ENCODE peak calls at places on chromosome 2, in five cellular contexts. G is A549, V is esophagus muscularis mucosa, U is heart left ventricle, E is suprapubic skin. F is an unnamed sample.

GRCh38 chr2:10721344-10722251 is at the start of gene ATP6V1C2:
- DNase-seq in G (no peak), V (no peak), U (no peak), E (no peak), F (peak; percentile 63)

GRCh38 chr2:124193706-124194105 is 168.6 kb downstream of the CNTNAP5 start:
- DNase-seq in G (no peak), V (no peak), U (no peak), E (no peak), F (no peak)

GRCh38 chr2:118763797-118764196 is 83.7 kb downstream of the EN1 start:
- DNase-seq in G (peak; percentile 13), V (no peak), U (no peak), E (no peak), F (no peak)

GRCh38 chr2:176931588-176932563 is 280.7 kb upstream of the HNRNPA3 start:
- DNase-seq in G (peak; percentile 29), V (no peak), U (no peak), E (no peak), F (no peak)

GRCh38 chr2:64808092-64808491 is 154.4 kb upstream of the SERTAD2 start:
- DNase-seq in G (no peak), V (no peak), U (no peak), E (no peak), F (no peak)

GRCh38 chr2:39320162-39320561 is 76.4 kb upstream of the CDKL4 start:
- DNase-seq in G (no peak), V (no peak), U (no peak), E (no peak), F (no peak)

GRCh38 chr2:44477657-44478414 is 116.1 kb downstream of the CAMKMT start:
- DNase-seq in G (no peak), V (no peak), U (no peak), E (no peak), F (no peak)

GRCh38 chr2:3435440-3435839 is 55.9 kb downstream of the TRAPPC12 start:
- DNase-seq in G (no peak), V (no peak), U (no peak), E (no peak), F (no peak)

GRCh38 chr2:98891591-98891990 is 44.4 kb downstream of the CRACDL start:
- DNase-seq in G (no peak), V (no peak), U (no peak), E (no peak), F (no peak)

GRCh38 chr2:219542931-219543595 is 546 bp downstream of the CHPF start:
- DNase-seq in G (no peak), V (no peak), U (peak; percentile 80), E (no peak), F (peak; percentile 69)

GRCh38 chr2:135667045-135667444 is 74.6 kb upstream of the UBXN4 start:
- DNase-seq in G (no peak), V (no peak), U (no peak), E (no peak), F (no peak)

GRCh38 chr2:84441036-84441435 is 18.0 kb downstream of the SUCLG1 start:
- DNase-seq in G (no peak), V (no peak), U (no peak), E (no peak), F (no peak)
- H3K4me3 ChIP-seq in G (no peak overlapping the region), V (no peak overlapping the region), U (no peak overlapping the region), E (no peak overlapping the region), F (no peak overlapping the region)

GRCh38 chr2:72895154-72895553 is 7.9 kb downstream of the SPR start:
- DNase-seq in G (no peak), V (no peak), U (no peak), E (no peak), F (no peak)

GRCh38 chr2:72898263-72898906 is 11.2 kb downstream of the SPR start:
- DNase-seq in G (no peak), V (no peak), U (no peak), E (no peak), F (no peak)

GRCh38 chr2:72897785-72898184 is 10.6 kb downstream of the SPR start:
- DNase-seq in G (no peak), V (no peak), U (no peak), E (no peak), F (no peak)

GRCh38 chr2:72895759-72896281 is 8.6 kb downstream of the SPR start:
- DNase-seq in G (no peak), V (no peak), U (no peak), E (no peak), F (no peak)

GRCh38 chr2:72896446-72896845 is 9.2 kb downstream of the SPR start:
- DNase-seq in G (no peak), V (no peak), U (no peak), E (no peak), F (no peak)
- H3K27ac ChIP-seq in G (no peak overlapping the region), V (no peak overlapping the region), U (no peak overlapping the region), E (no peak overlapping the region), F (no peak overlapping the region)

GRCh38 chr2:223887127-223887526 is 49.7 kb upstream of the AP1S3 start:
- DNase-seq in G (no peak), V (no peak), U (no peak), E (no peak), F (no peak)
- TF ChIP-seq POLR2A in G (no peak), V (no peak), U (no peak), E (no peak), F (no peak)

GRCh38 chr2:109601693-109602250 is 12.0 kb downstream of the SEPTIN10 start:
- DNase-seq in G (no peak), V (no peak), U (no peak), E (no peak), F (no peak)

GRCh38 chr2:109609352-109610024 is 4.3 kb downstream of the SEPTIN10 start:
- DNase-seq in G (peak; percentile 40), V (no peak), U (no peak), E (no peak), F (no peak)

GRCh38 chr2:109602617-109603188 is 11.1 kb downstream of the SEPTIN10 start:
- DNase-seq in G (no peak), V (no peak), U (no peak), E (no peak), F (no peak)

GRCh38 chr2:109607766-109608165 is 6.0 kb downstream of the SEPTIN10 start:
- DNase-seq in G (no peak), V (no peak), U (no peak), E (no peak), F (no peak)

GRCh38 chr2:109604597-109604996 is 9.2 kb downstream of the SEPTIN10 start:
- DNase-seq in G (peak; percentile 79), V (no peak), U (no peak), E (no peak), F (peak; percentile 29)
- H3K4me3 ChIP-seq in G (no peak overlapping the region), V (no peak overlapping the region), U (no peak overlapping the region), E (no peak overlapping the region), F (no peak overlapping the region)